ENCODE peak calls at places on chromosomes 4 and X, in eight cellular contexts. R, I, D, E, G, U, Q and N are unnamed samples.
A peak's percentile ranks its signal among the peaks of the same experiment; 100 is the strongest.

GRCh38 chr4:19523964-19524363 is 727.7 kb upstream of the SLIT2 start:
- DNase-seq in Q (no peak), I (no peak), R (no peak), E (no peak), D (no peak), G (no peak), U (no peak), N (no peak)

GRCh38 chr4:69760455-69760854 is at the start of gene SULT1B1:
- DNase-seq in D (no peak), U (no peak), G (peak; percentile 72), I (peak; percentile 58), R (no peak), Q (no peak), E (no peak), N (no peak)

GRCh38 chrX:31580227-31580626 is 508.4 kb upstream of the FTHL17 start:
- DNase-seq in E (no peak), Q (no peak), D (no peak), I (no peak), U (no peak), R (no peak), G (no peak), N (peak; percentile 40)

GRCh38 chr4:144818136-144818535 is 172.2 kb downstream of the HHIP start:
- DNase-seq in Q (no peak), D (no peak), E (no peak), U (no peak), G (no peak), R (no peak), I (peak; percentile 33), N (no peak)

GRCh38 chrX:50874878-50875277 is 35.7 kb upstream of the BMP15 start:
- DNase-seq in U (no peak), R (no peak), Q (no peak), G (no peak), E (no peak), I (no peak), D (no peak), N (no peak)

GRCh38 chr4:176540814-176541213 is 221.0 kb downstream of the SPCS3 start:
- DNase-seq in G (no peak), Q (no peak), E (no peak), R (no peak), I (peak; percentile 64), D (no peak), U (no peak), N (no peak)

GRCh38 chr4:32226201-32226600 is 1506.0 kb downstream of the PCDH7 start:
- DNase-seq in I (peak; percentile 54), R (no peak), Q (peak; percentile 18), E (no peak), U (no peak), G (no peak), D (no peak), N (no peak)

GRCh38 chr4:8123389-8123788 is 35.2 kb downstream of the ABLIM2 start:
- DNase-seq in U (no peak), E (peak; percentile 60), R (no peak), G (no peak), Q (no peak), I (no peak), D (no peak), N (peak; percentile 36)

GRCh38 chr4:40419231-40419912 is 84.2 kb downstream of the CHRNA9 start:
- DNase-seq in D (no peak), E (no peak), R (no peak), Q (no peak), G (no peak), I (no peak), U (no peak), N (no peak)

GRCh38 chr4:176189891-176190795 is 5.2 kb downstream of the SPATA4 start:
- DNase-seq in E (no peak), R (no peak), D (no peak), I (no peak), G (no peak), Q (no peak), U (peak; percentile 48), N (no peak)

GRCh38 chr4:142416121-142416520 is 430.0 kb downstream of the INPP4B start:
- DNase-seq in E (no peak), U (no peak), Q (no peak), R (no peak), I (peak; percentile 69), G (no peak), D (no peak), N (no peak)

GRCh38 chr4:71204056-71204455 is 134.8 kb upstream of the SLC4A4 start:
- DNase-seq in U (no peak), Q (no peak), E (no peak), R (no peak), G (no peak), D (no peak), I (no peak), N (no peak)

GRCh38 chr4:87030606-87031441 is 96.0 kb downstream of the AFF1 start:
- DNase-seq in I (no peak), U (no peak), G (no peak), E (no peak), D (no peak), R (no peak), Q (no peak), N (peak; percentile 79)

GRCh38 chr4:141131738-141132688 is 1.3 kb downstream of the RNF150 start:
- DNase-seq in D (peak; percentile 41), U (peak; percentile 73), R (no peak), G (no peak), Q (no peak), E (peak; percentile 29), I (peak; percentile 3), N (peak; percentile 49)

GRCh38 chr4:180434131-180434895 is 1808.9 kb upstream of the TENM3 start:
- DNase-seq in Q (no peak), I (peak; percentile 70), R (no peak), G (no peak), U (no peak), D (no peak), E (no peak), N (no peak)

GRCh38 chrX:120464409-120464808 is 4.7 kb downstream of the LAMP2 start:
- DNase-seq in G (no peak), E (no peak), U (no peak), D (no peak), I (no peak), R (no peak), Q (no peak), N (no peak)

GRCh38 chr4:140222175-140222574 is 68.2 kb upstream of the MAML3 start:
- DNase-seq in G (no peak), R (no peak), U (no peak), I (peak; percentile 60), D (no peak), E (no peak), Q (no peak), N (no peak)

GRCh38 chrX:153884136-153885076 is 1.6 kb downstream of the L1CAM start:
- DNase-seq in R (no peak), G (no peak), I (peak; percentile 31), E (no peak), Q (peak; percentile 10), D (no peak), U (no peak), N (no peak)

GRCh38 chrX:153883163-153883843 is 2.7 kb downstream of the L1CAM start:
- DNase-seq in I (no peak), D (no peak), G (no peak), U (no peak), R (no peak), E (no peak), Q (no peak), N (peak; percentile 48)

GRCh38 chrX:153881281-153881680 is 4.7 kb downstream of the L1CAM start:
- DNase-seq in I (no peak), E (no peak), R (no peak), U (no peak), Q (no peak), G (no peak), D (no peak), N (no peak)

GRCh38 chrX:153882086-153882498 is 3.9 kb downstream of the L1CAM start:
- DNase-seq in G (no peak), Q (no peak), U (peak; percentile 77), I (peak; percentile 50), E (no peak), D (no peak), R (no peak), N (peak; percentile 74)

DNA sequence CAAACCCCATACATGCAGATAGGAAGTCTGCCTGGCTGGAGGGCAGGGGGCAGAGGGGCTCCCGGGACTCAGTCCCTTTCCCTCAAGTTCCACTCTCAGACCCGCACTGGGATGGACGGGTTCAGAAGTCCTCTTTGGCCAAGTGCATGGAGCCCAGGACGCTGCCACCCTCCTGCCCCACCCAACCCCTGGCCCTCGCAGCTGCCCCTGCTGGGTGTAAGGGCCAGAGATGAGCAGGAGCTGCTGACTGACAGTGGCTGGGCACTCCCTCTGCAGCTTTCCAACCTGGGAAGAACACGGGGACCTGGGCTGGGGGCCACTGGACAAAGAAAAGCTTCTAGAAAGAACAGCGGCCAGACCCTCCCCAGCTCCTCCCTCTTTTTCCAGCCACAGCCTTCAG is 3.4 kb downstream of the L1CAM start:
- DNase-seq in Q (no peak), R (no peak), D (no peak), I (no peak), E (no peak), U (no peak), G (no peak), N (no peak)
- H3K4me1 ChIP-seq in Q (peaks cover 37% of the 10 kb centered on the region), R (no peaks in the 10 kb centered on the region), D (peaks cover 4% of the 10 kb centered on the region), I (peaks cover 31% of the 10 kb centered on the region), E (no peaks in the 10 kb centered on the region), U (no peaks in the 10 kb centered on the region), G (peaks cover 9% of the 10 kb centered on the region), N (peaks cover 43% of the 10 kb centered on the region)

GRCh38 chr4:2794707-2795557 is 2.0 kb downstream of the SH3BP2 start:
- DNase-seq in G (peak; percentile 48), U (peak; percentile 78), Q (no peak), E (peak; percentile 73), D (no peak), R (peak; percentile 17), I (no peak), N (no peak)
- H3K4me1 ChIP-seq in G (peaks cover 55% of the 10 kb centered on the region), U (no peaks in the 10 kb centered on the region), Q (peaks cover 65% of the 10 kb centered on the region), E (peaks cover 72% of the 10 kb centered on the region), D (peaks cover 9% of the 10 kb centered on the region), R (peaks cover 18% of the 10 kb centered on the region), I (peaks cover 21% of the 10 kb centered on the region), N (peaks cover 45% of the 10 kb centered on the region)

DNA sequence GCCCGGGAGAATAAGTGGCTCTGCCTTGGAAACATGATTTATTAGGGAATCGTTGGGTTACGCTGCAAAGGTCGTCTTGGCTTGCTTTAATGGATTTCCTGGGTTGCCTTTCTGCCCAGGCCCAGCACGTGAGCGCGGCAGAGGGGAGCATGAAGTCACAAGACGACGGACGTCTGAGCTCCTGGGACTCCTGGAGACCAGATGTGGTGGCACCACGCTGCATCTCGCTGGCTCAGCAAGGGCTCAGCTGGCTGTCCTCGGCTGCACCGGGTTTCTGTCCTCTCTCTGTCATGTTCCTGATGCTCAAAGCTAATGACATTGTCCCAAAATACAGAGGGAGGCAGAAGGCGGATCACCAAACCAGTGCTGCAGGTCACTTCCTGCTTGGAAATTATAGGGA is 61.1 kb downstream of the C4orf50 start:
- DNase-seq in G (no peak), R (no peak), D (no peak), Q (no peak), I (no peak), U (no peak), E (no peak), N (peak; percentile 52)
- H3K4me1 ChIP-seq in G (no peaks in the 10 kb centered on the region), R (no peaks in the 10 kb centered on the region), D (no peaks in the 10 kb centered on the region), Q (no peaks in the 10 kb centered on the region), I (no peaks in the 10 kb centered on the region), U (no peaks in the 10 kb centered on the region), E (peaks cover 4% of the 10 kb centered on the region), N (peaks cover 29% of the 10 kb centered on the region)

DNA sequence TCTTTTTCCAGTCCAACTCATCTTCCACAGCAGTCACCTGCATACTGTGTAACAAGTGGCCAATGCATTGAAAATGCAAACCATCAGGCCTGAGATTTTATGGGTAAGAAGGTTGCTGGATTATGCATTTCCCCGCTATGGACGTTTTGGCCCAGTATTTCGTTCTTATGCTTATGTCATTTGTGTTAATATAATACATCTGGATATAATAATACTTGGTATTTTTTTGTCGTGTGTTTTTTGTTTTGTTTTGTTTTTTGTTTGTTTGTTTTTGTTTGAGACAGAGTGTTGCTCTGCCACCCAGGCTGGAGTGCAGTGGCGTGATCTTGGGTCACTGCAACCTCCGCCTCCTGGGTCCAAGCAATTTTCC is 64.6 kb downstream of the COQ2 start:
- DNase-seq in E (no peak), U (no peak), R (no peak), Q (no peak), G (no peak), D (no peak), I (no peak), N (no peak)
- H3K4me1 ChIP-seq in E (no peaks in the 10 kb centered on the region), U (no peaks in the 10 kb centered on the region), R (no peaks in the 10 kb centered on the region), Q (peaks cover 15% of the 10 kb centered on the region), G (peaks cover 58% of the 10 kb centered on the region), D (no peaks in the 10 kb centered on the region), I (peaks cover 14% of the 10 kb centered on the region), N (no peaks in the 10 kb centered on the region)